ENCODE peak calls at places on chromosome 20, in six cellular contexts. Y is pancreas; C is CD4-positive, alpha-beta T cell; Q is OCI-LY7; X is endothelial cell; U is GM12865. B is an unnamed sample.

GRCh38 chr20:7744411-7744810 is 195.8 kb downstream of the HAO1 start:
- DNase-seq in Y (no peak), Q (no peak), C (no peak), X (no peak), U (no peak), B (no peak)

GRCh38 chr20:35954907-35955251 is 577 bp upstream of the SCAND1 start:
- DNase-seq in X (no peak), Y (no peak), Q (peak; percentile 55), U (peak; percentile 55), C (peak; percentile 13), B (no peak)

GRCh38 chr20:51348866-51349265 is 193.7 kb downstream of the NFATC2 start:
- DNase-seq in U (no peak), Y (no peak), Q (no peak), X (no peak), C (no peak), B (no peak)

GRCh38 chr20:24498641-24499040 is 29.2 kb downstream of the SYNDIG1 start:
- DNase-seq in U (no peak), Q (no peak), Y (no peak), X (no peak), C (no peak), B (no peak)

GRCh38 chr20:38065764-38066375 is 32.3 kb downstream of the RPRD1B start:
- DNase-seq in C (no peak), U (no peak), Q (no peak), X (no peak), Y (no peak), B (no peak)

GRCh38 chr20:61756446-61756845 is 309.2 kb downstream of the TAF4 start:
- DNase-seq in U (no peak), Q (no peak), C (no peak), X (no peak), Y (no peak), B (no peak)

GRCh38 chr20:36726168-36726567 is 19.7 kb downstream of the NDRG3 start:
- DNase-seq in U (no peak), Y (no peak), Q (no peak), C (no peak), X (no peak), B (no peak)

GRCh38 chr20:36154696-36155628 is at the start of gene EPB41L1:
- DNase-seq in Q (no peak), U (no peak), C (no peak), X (peak; percentile 21), Y (no peak), B (no peak)

GRCh38 chr20:4870906-4871305 is 130.4 kb downstream of the SLC23A2 start:
- DNase-seq in Y (no peak), Q (no peak), U (no peak), C (no peak), X (no peak), B (no peak)

GRCh38 chr20:62501801-62502495 is 26.2 kb upstream of the GATA5 start:
- DNase-seq in Q (no peak), Y (no peak), U (peak; percentile 87), X (no peak), C (peak; percentile 40), B (peak; percentile 73)

GRCh38 chr20:9126527-9126926 is 57.6 kb downstream of the PLCB4 start:
- DNase-seq in U (no peak), X (no peak), C (no peak), Y (no peak), Q (no peak), B (no peak)

GRCh38 chr20:3032624-3033023 is 10.8 kb upstream of the GNRH2 start:
- DNase-seq in Q (no peak), X (no peak), C (no peak), Y (no peak), U (no peak), B (no peak)

GRCh38 chr20:52943185-52943841 is 28.8 kb upstream of the TSHZ2 start:
- DNase-seq in Q (no peak), U (no peak), Y (no peak), C (no peak), X (no peak), B (no peak)
- TF ChIP-seq CTCF in Q (no peak), U (no peak), Y (no peak), C (no peak), X (no peak), B (no peak)

GRCh38 chr20:1050440-1050839 is 48.3 kb upstream of the RSPO4 start:
- DNase-seq in Q (no peak), X (no peak), U (no peak), Y (no peak), C (no peak), B (no peak)
- TF ChIP-seq CTCF in Q (no peak), X (no peak), U (no peak), Y (no peak), C (no peak), B (no peak)

GRCh38 chr20:12970372-12970821 is 38.4 kb upstream of the SPTLC3 start:
- DNase-seq in U (peak; percentile 30), C (no peak), Y (peak; percentile 34), Q (peak; percentile 11), X (peak; percentile 38), B (peak; percentile 13)
- TF ChIP-seq CTCF in U (peak; percentile 35), C (peak; percentile 32), Y (peak; percentile 40), Q (peak; percentile 70), X (peak; percentile 38), B (peak; percentile 37)

GRCh38 chr20:32184953-32185603 is 22.5 kb downstream of the PLAGL2 start:
- DNase-seq in X (no peak), Y (no peak), C (no peak), Q (no peak), U (no peak), B (no peak)

GRCh38 chr20:32181606-32182005 is 25.9 kb downstream of the PLAGL2 start:
- DNase-seq in X (no peak), C (no peak), Y (no peak), Q (no peak), U (no peak), B (no peak)

GRCh38 chr20:32179934-32180333 is 27.6 kb downstream of the PLAGL2 start:
- DNase-seq in X (no peak), Q (no peak), U (no peak), Y (no peak), C (no peak), B (no peak)

GRCh38 chr20:32183947-32184635 is 23.5 kb downstream of the PLAGL2 start:
- DNase-seq in U (no peak), X (no peak), Q (no peak), C (no peak), Y (no peak), B (no peak)

DNA sequence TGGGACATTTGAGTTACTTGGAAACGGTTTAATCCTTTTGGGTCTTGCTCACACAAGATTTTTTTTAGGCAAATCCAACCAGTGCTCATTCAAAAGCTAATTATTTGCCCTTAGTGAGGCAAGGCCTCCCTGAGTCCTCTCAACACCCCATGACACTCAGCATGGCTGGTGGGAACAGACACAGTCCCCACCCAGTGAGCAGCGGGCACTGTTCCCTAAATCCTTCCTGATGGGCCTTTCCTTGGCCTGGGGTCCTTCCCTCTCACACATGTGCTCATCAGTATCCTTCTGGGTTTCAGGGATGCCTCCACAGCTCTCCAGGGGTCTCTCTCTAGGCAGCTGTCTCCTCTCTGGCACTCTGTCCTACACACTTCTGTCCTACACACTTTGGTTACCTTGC is 28.0 kb downstream of the PLAGL2 start:
- DNase-seq in C (no peak), X (no peak), Y (no peak), Q (no peak), U (no peak), B (no peak)
- TF ChIP-seq CTCF in C (no peak), X (no peak), Y (no peak), Q (no peak), U (no peak), B (no peak)

DNA sequence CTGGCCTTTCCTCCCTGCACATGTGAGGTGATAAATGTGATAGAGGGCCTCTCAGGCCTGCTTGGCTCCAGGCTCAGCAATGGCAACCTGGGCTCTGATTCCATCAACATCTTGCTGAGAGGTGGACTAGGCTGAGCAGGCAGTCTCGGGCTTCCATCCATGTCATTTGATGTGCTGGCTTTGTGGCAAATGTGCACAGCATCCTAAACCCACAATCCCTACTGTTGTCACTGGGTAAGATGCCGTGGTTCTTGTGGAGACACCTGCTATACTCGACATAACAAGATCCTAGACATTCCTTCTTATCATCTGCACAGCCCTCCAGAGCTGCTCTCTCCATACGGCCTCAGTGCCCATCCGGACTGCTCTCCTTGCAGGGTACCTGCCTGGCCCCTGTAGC is 2.8 kb upstream of the ZCCHC3 start:
- DNase-seq in Q (no peak), C (no peak), X (no peak), U (no peak), Y (no peak), B (no peak)
- TF ChIP-seq CTCF in Q (no peak), C (no peak), X (no peak), U (no peak), Y (no peak), B (no peak)

GRCh38 chr20:19673575-19673974 is 84.5 kb upstream of the RIN2 start:
- DNase-seq in Y (no peak), U (no peak), C (no peak), Q (no peak), X (no peak), B (no peak)
- TF ChIP-seq CTCF in Y (no peak), U (no peak), C (no peak), Q (no peak), X (no peak), B (no peak)

GRCh38 chr20:10412591-10413408 is 21.2 kb downstream of the MKKS start:
- DNase-seq in Q (no peak), C (no peak), U (no peak), Y (no peak), X (no peak), B (no peak)
- TF ChIP-seq CTCF in Q (peak; percentile 65), C (no peak), U (no peak), Y (no peak), X (no peak), B (no peak)